ENCODE peak calls at places on chromosomes 16 and 17, in five cellular contexts. One of them, this sample, is unnamed.

GRCh38 chr16:31376705-31377104 is 16.4 kb upstream of the ITGAD start:
- DNase-seq in BE2C: no peak
- DNase-seq in GM19239: no peak
- DNase-seq in CD8-positive, alpha-beta memory T cell: no peak
- DNase-seq in NCI-H2081: no peak
- DNase-seq in this sample: no peak

GRCh38 chr16:88264641-88265285 is 118.0 kb upstream of the ZNF469 start:
- DNase-seq in BE2C: peak
- DNase-seq in GM19239: no peak
- DNase-seq in CD8-positive, alpha-beta memory T cell: peak
- DNase-seq in NCI-H2081: no peak
- DNase-seq in this sample: peak

GRCh38 chr17:5042152-5043022 is 7.2 kb upstream of the SLC52A1 start:
- DNase-seq in BE2C: no peak
- DNase-seq in GM19239: no peak
- DNase-seq in CD8-positive, alpha-beta memory T cell: no peak
- DNase-seq in NCI-H2081: no peak
- DNase-seq in this sample: no peak

GRCh38 chr16:85418978-85419491 is 194.1 kb upstream of the GSE1 start:
- DNase-seq in BE2C: peak
- DNase-seq in GM19239: no peak
- DNase-seq in CD8-positive, alpha-beta memory T cell: no peak
- DNase-seq in NCI-H2081: no peak
- DNase-seq in this sample: peak

GRCh38 chr16:84141143-84141670 is 3.8 kb downstream of the HSDL1 start:
- DNase-seq in BE2C: peak
- DNase-seq in GM19239: no peak
- DNase-seq in CD8-positive, alpha-beta memory T cell: no peak
- DNase-seq in NCI-H2081: no peak
- DNase-seq in this sample: peak

GRCh38 chr17:46810837-46811236 is 7.7 kb downstream of the WNT3 start:
- DNase-seq in BE2C: no peak
- DNase-seq in GM19239: no peak
- DNase-seq in CD8-positive, alpha-beta memory T cell: no peak
- DNase-seq in NCI-H2081: no peak
- DNase-seq in this sample: no peak

GRCh38 chr17:69407759-69408158 is 6.7 kb upstream of the MAP2K6 start:
- DNase-seq in BE2C: no peak
- DNase-seq in GM19239: no peak
- DNase-seq in CD8-positive, alpha-beta memory T cell: no peak
- DNase-seq in NCI-H2081: no peak
- DNase-seq in this sample: no peak

GRCh38 chr16:9954181-9954580 is 228.0 kb downstream of the GRIN2A start:
- DNase-seq in BE2C: no peak
- DNase-seq in GM19239: no peak
- DNase-seq in CD8-positive, alpha-beta memory T cell: no peak
- DNase-seq in NCI-H2081: no peak
- DNase-seq in this sample: no peak

GRCh38 chr17:40063034-40063765 is 435 bp downstream of the THRA start:
- DNase-seq in BE2C: peak
- DNase-seq in GM19239: peak
- DNase-seq in CD8-positive, alpha-beta memory T cell: no peak
- DNase-seq in NCI-H2081: peak
- DNase-seq in this sample: peak

GRCh38 chr17:41734949-41735313 is 488 bp upstream of the HAP1 start:
- DNase-seq in BE2C: no peak
- DNase-seq in GM19239: no peak
- DNase-seq in CD8-positive, alpha-beta memory T cell: no peak
- DNase-seq in NCI-H2081: no peak
- DNase-seq in this sample: no peak

GRCh38 chr17:4594406-4595349 is 10.3 kb downstream of the SMTNL2 start:
- DNase-seq in BE2C: no peak
- DNase-seq in GM19239: peak
- DNase-seq in CD8-positive, alpha-beta memory T cell: no peak
- DNase-seq in NCI-H2081: no peak
- DNase-seq in this sample: no peak

GRCh38 chr17:48601528-48602430 is 3.0 kb downstream of the HOXB6 start:
- DNase-seq in BE2C: no peak
- DNase-seq in GM19239: no peak
- DNase-seq in CD8-positive, alpha-beta memory T cell: no peak
- DNase-seq in NCI-H2081: no peak
- DNase-seq in this sample: no peak

GRCh38 chr17:2396568-2397246 is 4.2 kb downstream of the MNT start:
- DNase-seq in BE2C: peak
- DNase-seq in GM19239: peak
- DNase-seq in CD8-positive, alpha-beta memory T cell: peak
- DNase-seq in NCI-H2081: peak
- DNase-seq in this sample: peak

GRCh38 chr16:4324479-4324868 is 8.6 kb downstream of the GLIS2 start:
- DNase-seq in BE2C: no peak
- DNase-seq in GM19239: no peak
- DNase-seq in CD8-positive, alpha-beta memory T cell: no peak
- DNase-seq in NCI-H2081: no peak
- DNase-seq in this sample: no peak

GRCh38 chr17:18921912-18922451 is 30.0 kb upstream of the SLC5A10 start:
- DNase-seq in BE2C: no peak
- DNase-seq in GM19239: no peak
- DNase-seq in CD8-positive, alpha-beta memory T cell: no peak
- DNase-seq in NCI-H2081: no peak
- DNase-seq in this sample: no peak

GRCh38 chr17:81512984-81513668 is 527 bp upstream of the ACTG1 start:
- DNase-seq in BE2C: no peak
- DNase-seq in GM19239: no peak
- DNase-seq in CD8-positive, alpha-beta memory T cell: peak
- DNase-seq in NCI-H2081: peak
- DNase-seq in this sample: peak

GRCh38 chr17:74430706-74431567 is 951 bp upstream of the GPRC5C start:
- DNase-seq in BE2C: peak
- DNase-seq in GM19239: peak
- DNase-seq in CD8-positive, alpha-beta memory T cell: no peak
- DNase-seq in NCI-H2081: peak
- DNase-seq in this sample: peak

GRCh38 chr16:79066621-79067020 is 533.9 kb downstream of the MAF start:
- DNase-seq in BE2C: no peak
- DNase-seq in GM19239: no peak
- DNase-seq in CD8-positive, alpha-beta memory T cell: no peak
- DNase-seq in NCI-H2081: no peak
- DNase-seq in this sample: no peak

GRCh38 chr17:64216385-64217248 is 46.4 kb downstream of the TEX2 start:
- DNase-seq in BE2C: peak
- DNase-seq in GM19239: no peak
- DNase-seq in CD8-positive, alpha-beta memory T cell: no peak
- DNase-seq in NCI-H2081: no peak
- DNase-seq in this sample: peak